ENCODE peak calls at places on chromosome 3, in four cellular contexts. F, V, O and D are unnamed samples.

GRCh38 chr3:27718459-27718858 is 3.7 kb downstream of the EOMES start:
- DNase-seq in O (peak; percentile 3), V (no peak), F (no peak), D (no peak)

GRCh38 chr3:14007006-14007405 is 117.7 kb downstream of the CHCHD4 start:
- DNase-seq in F (no peak), O (no peak), V (no peak), D (no peak)

GRCh38 chr3:139555249-139555648 is 15.7 kb upstream of the RBP1 start:
- DNase-seq in F (no peak), O (peak; percentile 23), V (no peak), D (no peak)

GRCh38 chr3:101938262-101938847 is 89.0 kb downstream of the NFKBIZ start:
- DNase-seq in F (no peak), O (no peak), V (no peak), D (no peak)

GRCh38 chr3:86787091-86787490 is 203.9 kb downstream of the VGLL3 start:
- DNase-seq in V (no peak), O (peak; percentile 25), F (no peak), D (no peak)

GRCh38 chr3:177396707-177397106 is 199.4 kb upstream of the TBL1XR1 start:
- DNase-seq in V (no peak), O (no peak), F (no peak), D (no peak)

GRCh38 chr3:15327941-15328340 is 4.4 kb downstream of the SH3BP5 start:
- DNase-seq in V (no peak), O (no peak), F (no peak), D (no peak)

GRCh38 chr3:17664923-17665322 is 77.5 kb downstream of the TBC1D5 start:
- DNase-seq in O (no peak), F (no peak), V (no peak), D (no peak)

GRCh38 chr3:100125539-100125938 is 11.2 kb upstream of the FILIP1L start:
- DNase-seq in F (no peak), O (peak; percentile 38), V (no peak), D (no peak)

GRCh38 chr3:119098620-119099222 is 47.2 kb upstream of the TEX55 start:
- DNase-seq in V (no peak), O (peak; percentile 63), F (no peak), D (no peak)